ENCODE peak calls at places on chromosome 12, in ten cellular contexts. R is activated CD8-positive, alpha-beta T cell treated with anti-CD3 and anti-CD28 coated beads for 36 hours; S is uterus; H is cardiac fibroblast; Z is Peyer's patch; L is astrocyte of the spinal cord; F is dorsolateral prefrontal cortex; T is sigmoid colon; M is neural crest cell; X is PC-9. C is an unnamed sample.
A peak's percentile ranks its signal among the peaks of the same experiment; 100 is the strongest.

GRCh38 chr12:59403259-59403932 is 192.4 kb upstream of the SLC16A7 start:
- DNase-seq in F (peak; percentile 63), S (peak; percentile 48), X (no peak), M (peak; percentile 48), L (peak; percentile 63), R (peak; percentile 52), H (peak; percentile 79), T (no peak), Z (peak; percentile 17), C (peak; percentile 18)

GRCh38 chr12:43416981-43417380 is 135.0 kb downstream of the ADAMTS20 start:
- DNase-seq in R (no peak), F (no peak), T (no peak), X (no peak), H (no peak), L (no peak), Z (no peak), S (no peak), M (no peak), C (no peak)

GRCh38 chr12:50032516-50033316 is 7.4 kb upstream of the RACGAP1 start:
- DNase-seq in M (no peak), X (no peak), F (no peak), S (no peak), T (peak; percentile 58), R (no peak), Z (no peak), H (no peak), L (no peak), C (no peak)

GRCh38 chr12:7110661-7111060 is 1.6 kb upstream of the C1RL start:
- DNase-seq in H (no peak), L (no peak), T (peak; percentile 62), Z (no peak), R (no peak), S (no peak), F (no peak), M (no peak), X (no peak), C (no peak)

GRCh38 chr12:24055747-24056146 is 106.3 kb upstream of the SOX5 start:
- DNase-seq in L (no peak), S (no peak), M (no peak), H (no peak), X (no peak), T (no peak), F (no peak), R (no peak), Z (no peak), C (no peak)

GRCh38 chr12:93563807-93564538 is 8.5 kb upstream of the SOCS2 start:
- DNase-seq in T (no peak), S (no peak), R (peak; percentile 14), Z (no peak), X (peak; percentile 98), M (no peak), L (peak; percentile 11), F (no peak), H (peak; percentile 42), C (no peak)

GRCh38 chr12:16307843-16308475 is 30.5 kb upstream of the SLC15A5 start:
- DNase-seq in M (no peak), F (no peak), Z (no peak), R (no peak), L (no peak), X (no peak), H (no peak), S (no peak), T (no peak), C (no peak)

GRCh38 chr12:93192878-93193277 is 184.8 kb upstream of the NUDT4 start:
- DNase-seq in T (no peak), R (no peak), F (no peak), L (no peak), Z (no peak), M (no peak), S (no peak), H (no peak), X (no peak), C (no peak)

GRCh38 chr12:24661657-24662096 is 287.2 kb downstream of the BCAT1 start:
- DNase-seq in S (no peak), H (peak; percentile 94), T (peak; percentile 67), M (no peak), F (no peak), R (no peak), L (peak; percentile 76), Z (no peak), X (no peak), C (no peak)

GRCh38 chr12:4700621-4701026 is 19.6 kb upstream of the GALNT8 start:
- DNase-seq in F (no peak), R (no peak), X (no peak), M (no peak), L (peak; percentile 52), S (peak; percentile 87), T (peak; percentile 94), Z (no peak), H (peak; percentile 89), C (no peak)

GRCh38 chr12:67411562-67411961 is 142.4 kb downstream of the CAND1 start:
- DNase-seq in M (no peak), R (no peak), S (no peak), H (no peak), X (no peak), T (no peak), F (no peak), L (no peak), Z (no peak), C (no peak)

GRCh38 chr12:42474391-42474790 is 115.2 kb downstream of the PRICKLE1 start:
- DNase-seq in F (no peak), Z (no peak), H (no peak), M (no peak), R (no peak), T (no peak), S (no peak), X (peak; percentile 92), L (no peak), C (no peak)

GRCh38 chr12:27995406-27995805 is 22.9 kb upstream of the PTHLH start:
- DNase-seq in T (no peak), L (no peak), Z (no peak), M (no peak), S (no peak), R (no peak), H (no peak), F (no peak), X (no peak), C (no peak)
- TF ChIP-seq CTCF in T (no peak), L (no peak), Z (no peak), M (no peak), S (no peak), R (no peak), H (no peak), F (no peak), X (no peak), C (no peak)

DNA sequence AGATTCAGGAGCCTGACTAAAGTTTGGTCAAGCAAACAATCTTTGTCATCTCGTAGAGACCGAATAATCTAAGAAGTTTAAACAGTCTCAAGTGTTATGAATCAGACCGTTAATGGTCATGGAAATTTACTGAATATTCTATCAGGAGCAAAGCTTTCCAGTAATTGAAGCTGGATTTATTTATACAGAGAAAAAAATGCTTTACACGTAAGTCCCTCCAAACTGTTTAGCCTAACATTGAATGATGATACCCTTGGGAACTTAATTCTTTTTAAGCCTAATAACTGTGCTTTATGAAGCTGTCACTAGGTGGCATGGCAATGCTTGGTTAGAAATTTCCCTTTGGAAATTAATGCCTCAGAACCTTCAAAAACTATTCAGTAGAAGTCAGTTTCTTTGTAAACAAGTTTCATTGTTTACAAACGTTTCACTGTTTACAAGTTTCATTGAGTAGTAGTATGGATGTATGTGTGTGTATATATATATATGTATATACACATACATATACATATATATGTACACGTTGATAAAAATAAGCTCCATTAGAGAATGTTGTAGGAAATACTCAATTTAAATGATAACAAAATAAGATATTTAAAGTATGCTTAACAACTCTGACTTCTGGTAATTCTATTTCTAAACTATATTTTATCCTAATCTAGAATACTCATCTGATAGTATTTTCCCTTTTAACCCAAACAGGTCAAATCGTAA is 32.1 kb downstream of the DEPDC4 start:
- DNase-seq in M (no peak), S (no peak), F (no peak), X (peak; percentile 63), L (peak; percentile 64), H (peak; percentile 71), T (no peak), Z (no peak), R (peak; percentile 7), C (no peak)
- TF ChIP-seq CTCF in M (peak; percentile 81), S (peak; percentile 61), F (peak; percentile 76), X (peak; percentile 82), L (peak; percentile 72), H (peak; percentile 75), T (peak; percentile 42), Z (peak; percentile 81), R (peak; percentile 61), C (peak; percentile 72)

DNA sequence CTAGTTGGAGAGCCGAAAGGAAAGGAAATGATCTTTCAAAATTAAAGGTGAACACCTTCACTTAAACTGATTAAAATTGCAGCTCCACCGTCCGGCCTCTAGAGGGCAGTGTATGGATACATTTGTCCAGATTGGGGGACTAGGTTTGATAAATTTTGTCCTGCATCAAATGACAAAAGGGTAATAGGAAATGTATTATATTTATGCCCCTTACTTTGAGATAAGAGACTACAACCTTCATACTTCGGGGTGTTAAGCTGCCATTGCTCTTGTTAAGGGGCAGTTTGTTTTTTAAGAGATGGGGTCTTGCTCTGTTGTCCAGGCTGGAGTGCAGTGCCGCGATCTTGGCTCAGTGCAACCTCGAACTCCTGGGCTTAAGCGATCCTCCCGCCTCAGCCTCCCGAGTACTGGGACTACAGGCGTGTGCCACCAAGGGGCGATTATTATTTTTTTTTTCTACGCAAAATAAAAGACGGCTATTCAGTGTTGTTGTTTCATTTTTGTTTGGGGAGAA is 818 bp upstream of the SUOX start:
- DNase-seq in X (peak; percentile 57), S (peak; percentile 42), H (peak; percentile 77), L (peak; percentile 72), Z (peak; percentile 60), F (peak; percentile 59), T (peak; percentile 79), M (peak; percentile 66), R (peak; percentile 78), C (peak; percentile 29)
- TF ChIP-seq CTCF in X (peak; percentile 91), S (peak; percentile 88), H (peak; percentile 72), L (peak; percentile 79), Z (peak; percentile 93), F (peak; percentile 79), T (peak; percentile 70), M (peak; percentile 94), R (peak; percentile 81), C (peak; percentile 83)

GRCh38 chr12:46893429-46893828 is 67.6 kb upstream of the SLC38A4 start:
- DNase-seq in R (no peak), T (no peak), M (no peak), L (no peak), H (no peak), Z (no peak), X (no peak), S (no peak), F (no peak), C (no peak)

GRCh38 chr12:46898152-46898931 is 72.5 kb upstream of the SLC38A4 start:
- DNase-seq in T (no peak), S (no peak), M (no peak), F (no peak), H (no peak), Z (no peak), R (no peak), X (no peak), L (no peak), C (no peak)

GRCh38 chr12:46896680-46897079 is 70.9 kb upstream of the SLC38A4 start:
- DNase-seq in T (no peak), S (no peak), Z (no peak), F (no peak), M (no peak), H (no peak), L (no peak), R (no peak), X (no peak), C (no peak)

GRCh38 chr12:46892887-46893286 is 67.1 kb upstream of the SLC38A4 start:
- DNase-seq in X (no peak), S (no peak), T (no peak), R (no peak), M (no peak), F (no peak), L (no peak), H (no peak), Z (no peak), C (no peak)

GRCh38 chr12:46895726-46896125 is 69.9 kb upstream of the SLC38A4 start:
- DNase-seq in L (no peak), T (no peak), S (no peak), R (no peak), M (no peak), X (no peak), Z (no peak), F (no peak), H (no peak), C (no peak)
- TF ChIP-seq CTCF in L (no peak), T (no peak), S (no peak), R (no peak), M (no peak), X (no peak), Z (no peak), F (no peak), H (no peak), C (no peak)

C was measured in progenitor cell of endocrine pancreas.